ENCODE peak calls at places on chromosomes 5 and 9, in ten cellular contexts. F is IMR-90, Q is lower lobe of right lung, U is heart left ventricle, G is NCI-H82, A is frontal cortex, E is transverse colon, D is left ventricle myocardium superior, Y is body of pancreas, P is GM13977. T is an unnamed sample.

GRCh38 chr9:14423816-14424261 is 109.9 kb upstream of the NFIB start:
- DNase-seq in F (peak), Q (no peak), U (no peak), G (no peak), A (no peak), E (no peak), D (no peak), Y (no peak), P (no peak), T (peak)

GRCh38 chr9:68560131-68560844 is 19.6 kb upstream of the TMEM252 start:
- DNase-seq in F (peak), Q (peak), U (peak), G (peak), A (no peak), E (peak), D (peak), Y (peak), P (peak), T (peak)

GRCh38 chr5:78362220-78362619 is 1.8 kb downstream of the SCAMP1 start:
- DNase-seq in F (no peak), Q (no peak), U (no peak), G (no peak), A (no peak), E (no peak), D (no peak), Y (no peak), P (no peak), T (no peak)

GRCh38 chr9:137318976-137319375 is 16.9 kb upstream of the NRARP start:
- DNase-seq in F (peak), Q (peak), U (peak), G (no peak), A (peak), E (no peak), D (peak), Y (peak), P (no peak), T (peak)

GRCh38 chr5:2284678-2285077 is 402.0 kb upstream of the IRX4 start:
- DNase-seq in F (no peak), Q (no peak), U (no peak), G (no peak), A (no peak), E (no peak), D (no peak), Y (no peak), P (no peak), T (no peak)

GRCh38 chr5:101429241-101429640 is 526.2 kb upstream of the ST8SIA4 start:
- DNase-seq in F (peak), Q (no peak), U (no peak), G (no peak), A (no peak), E (no peak), D (no peak), Y (no peak), P (no peak), T (peak)

GRCh38 chr5:127878174-127878750 is 175.1 kb downstream of the CCDC192 start:
- DNase-seq in F (peak), Q (no peak), U (peak), G (peak), A (no peak), E (peak), D (peak), Y (peak), P (no peak), T (peak)

GRCh38 chr5:143001764-143002351 is 231.7 kb downstream of the ARHGAP26 start:
- DNase-seq in F (peak), Q (no peak), U (no peak), G (no peak), A (no peak), E (no peak), D (no peak), Y (no peak), P (no peak), T (peak)

T was measured in ELR.